ENCODE peak calls at places on chromosomes 3 and 15, in four cellular contexts. P, R, J and D are unnamed samples.

GRCh38 chr3:106208979-106209378 is 340.2 kb upstream of the CBLB start:
- DNase-seq in J (no peak), R (no peak), P (no peak), D (no peak)

GRCh38 chr3:123126051-123126450 is 59.2 kb downstream of the PDIA5 start:
- DNase-seq in P (no peak), R (no peak), J (no peak), D (no peak)

GRCh38 chr3:127899769-127900168 is 15.3 kb upstream of the KBTBD12 start:
- DNase-seq in J (no peak), R (no peak), P (no peak), D (no peak)

GRCh38 chr15:90211440-90212168 is 10.5 kb downstream of the SEMA4B start:
- DNase-seq in R (no peak), P (peak; percentile 96), J (no peak), D (no peak)

GRCh38 chr3:5431811-5432378 is 244.4 kb downstream of the EDEM1 start:
- DNase-seq in P (no peak), J (no peak), R (peak; percentile 41), D (no peak)

GRCh38 chr3:196093271-196094111 is 11.6 kb upstream of the TFRC start:
- DNase-seq in J (no peak), R (no peak), P (no peak), D (no peak)

GRCh38 chr3:170953736-170954135 is 45.3 kb upstream of the EIF5A2 start:
- DNase-seq in R (no peak), P (no peak), J (no peak), D (no peak)

GRCh38 chr3:28317438-28318022 is 31.0 kb upstream of the ZCWPW2 start:
- DNase-seq in R (peak; percentile 68), J (no peak), P (peak; percentile 43), D (no peak)

GRCh38 chr3:64792458-64792857 is 104.7 kb upstream of the ADAMTS9 start:
- DNase-seq in R (no peak), J (no peak), P (no peak), D (no peak)

GRCh38 chr3:155778441-155778840 is 27.6 kb downstream of the C3orf33 start:
- DNase-seq in R (no peak), J (no peak), P (no peak), D (no peak)

GRCh38 chr3:66133050-66133757 is 87.6 kb upstream of the SLC25A26 start:
- DNase-seq in R (no peak), P (no peak), J (no peak), D (no peak)

GRCh38 chr3:177842302-177842701 is 645.0 kb upstream of the TBL1XR1 start:
- DNase-seq in J (no peak), P (no peak), R (no peak), D (no peak)

GRCh38 chr3:59751606-59752005 is 701.8 kb upstream of the CFAP20DC start:
- DNase-seq in P (no peak), R (no peak), J (no peak), D (no peak)

GRCh38 chr3:59749291-59749690 is 699.5 kb upstream of the CFAP20DC start:
- DNase-seq in P (no peak), J (no peak), R (no peak), D (no peak)

GRCh38 chr3:59752925-59753324 is 703.1 kb upstream of the CFAP20DC start:
- DNase-seq in P (no peak), J (no peak), R (no peak), D (no peak)

GRCh38 chr3:59753805-59754204 is 704.0 kb upstream of the CFAP20DC start:
- DNase-seq in P (no peak), R (no peak), J (no peak), D (no peak)

GRCh38 chr3:59750391-59750790 is 700.6 kb upstream of the CFAP20DC start:
- DNase-seq in R (no peak), J (no peak), P (no peak), D (no peak)
- TF ChIP-seq JUN in R (no peak), J (no peak), P (no peak), D (no peak)

GRCh38 chr15:98951493-98952320 is 55.9 kb downstream of the PGPEP1L start:
- DNase-seq in P (no peak), R (no peak), J (no peak), D (no peak)

GRCh38 chr15:98951004-98951403 is 56.6 kb downstream of the PGPEP1L start:
- DNase-seq in P (no peak), J (no peak), R (no peak), D (no peak)

GRCh38 chr15:98953950-98954349 is 53.6 kb downstream of the PGPEP1L start:
- DNase-seq in P (no peak), J (no peak), R (no peak), D (no peak)

GRCh38 chr15:98953000-98953776 is 54.4 kb downstream of the PGPEP1L start:
- DNase-seq in R (no peak), J (no peak), P (no peak), D (no peak)

DNA sequence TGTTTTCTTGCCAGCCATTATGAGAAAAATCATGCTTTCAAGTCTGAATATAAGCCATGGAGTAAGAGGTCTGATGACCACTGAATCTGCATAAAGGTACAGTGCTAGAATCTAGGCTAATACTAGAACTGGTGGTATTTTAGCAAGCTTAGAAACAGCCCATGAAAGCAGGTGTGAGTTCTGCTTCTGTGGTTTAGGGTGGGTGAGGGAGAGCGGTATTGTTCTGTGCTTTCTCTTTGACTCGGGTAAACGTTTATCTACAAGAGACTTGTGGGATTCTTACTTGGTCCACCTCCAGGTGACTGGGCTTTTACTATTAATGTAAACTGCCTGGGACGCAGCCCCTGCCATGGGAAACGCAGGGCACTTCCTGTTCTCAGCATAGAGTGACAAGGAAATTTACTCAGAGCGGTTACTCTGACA is 55.2 kb downstream of the PGPEP1L start:
- DNase-seq in R (no peak), J (no peak), P (no peak), D (no peak)
- TF ChIP-seq JUN in R (no peak), J (no peak), P (no peak), D (no peak)

GRCh38 chr3:30604091-30604490 is 2.3 kb upstream of the TGFBR2 start:
- DNase-seq in R (no peak), J (no peak), P (no peak), D (no peak)
- TF ChIP-seq JUN in R (no peak), J (no peak), P (no peak), D (no peak)

GRCh38 chr15:53074221-53074620 is 284.1 kb upstream of the ONECUT1 start:
- DNase-seq in R (no peak), J (no peak), P (no peak), D (no peak)

GRCh38 chr15:53068671-53069070 is 278.5 kb upstream of the ONECUT1 start:
- DNase-seq in R (no peak), J (no peak), P (no peak), D (no peak)

GRCh38 chr15:53072077-53072476 is 281.9 kb upstream of the ONECUT1 start:
- DNase-seq in P (peak; percentile 65), J (peak; percentile 86), R (no peak), D (peak; percentile 83)
- TF ChIP-seq JUN in P (no peak), J (peak; percentile 79), R (no peak), D (no peak)

GRCh38 chr3:52062499-52062898 is 6.1 kb upstream of the DUSP7 start:
- DNase-seq in R (no peak), P (peak; percentile 58), J (no peak), D (no peak)
- TF ChIP-seq JUN in R (no peak), P (no peak), J (no peak), D (no peak)

GRCh38 chr15:57324590-57324890 is 51.8 kb upstream of the CGNL1 start:
- DNase-seq in R (no peak), P (no peak), J (no peak), D (no peak)

GRCh38 chr15:57323299-57323805 is 53.0 kb upstream of the CGNL1 start:
- DNase-seq in R (no peak), P (no peak), J (no peak), D (no peak)

GRCh38 chr15:57322602-57323250 is 53.6 kb upstream of the CGNL1 start:
- DNase-seq in R (no peak), J (no peak), P (no peak), D (no peak)

GRCh38 chr15:57324944-57325679 is 51.2 kb upstream of the CGNL1 start:
- DNase-seq in R (no peak), P (no peak), J (no peak), D (no peak)

GRCh38 chr15:57323806-57324589 is 52.3 kb upstream of the CGNL1 start:
- DNase-seq in R (peak; percentile 98), J (no peak), P (peak; percentile 96), D (no peak)
- TF ChIP-seq JUN in R (no peak), J (no peak), P (peak; percentile 47), D (no peak)

GRCh38 chr3:31880482-31881078 is 100.5 kb downstream of the OSBPL10 start:
- DNase-seq in J (no peak), R (no peak), P (no peak), D (no peak)
- TF ChIP-seq JUN in J (no peak), R (no peak), P (no peak), D (no peak)